ENCODE peak calls at places on chromosomes 12 and 14, in eight cellular contexts. Q is upper lobe of right lung, L is PC-3, T is PC-9, Z is left lung, C is body of pancreas, H is pancreas, R is BE2C. I is an unnamed sample.

GRCh38 chr12:3490848-3491382 is at the start of gene PRMT8:
- DNase-seq in Z (no peak), T (no peak), R (no peak), C (no peak), Q (no peak), H (peak; percentile 33), L (no peak), I (peak; percentile 30)

GRCh38 chr12:34124608-34125007 is 102.3 kb downstream of the ALG10 start:
- DNase-seq in L (no peak), C (no peak), H (no peak), Q (no peak), R (no peak), Z (no peak), T (no peak), I (no peak)

GRCh38 chr12:115351513-115352077 is 667.6 kb upstream of the TBX3 start:
- DNase-seq in C (no peak), R (no peak), T (no peak), L (no peak), H (no peak), Q (no peak), Z (no peak), I (no peak)

GRCh38 chr12:89225401-89225800 is 126.9 kb downstream of the DUSP6 start:
- DNase-seq in Q (peak; percentile 69), C (no peak), T (peak; percentile 53), H (no peak), L (peak; percentile 86), R (no peak), Z (peak; percentile 54), I (peak; percentile 83)

GRCh38 chr12:71046215-71046614 is 111.6 kb downstream of the TSPAN8 start:
- DNase-seq in Q (no peak), C (no peak), R (no peak), L (peak; percentile 94), H (no peak), T (no peak), Z (no peak), I (no peak)

GRCh38 chr12:51028811-51029146 is 2.6 kb upstream of the SLC11A2 start:
- DNase-seq in Z (no peak), R (no peak), C (no peak), T (peak; percentile 51), Q (no peak), L (peak; percentile 20), H (no peak), I (no peak)

GRCh38 chr12:93784339-93785086 is 107.3 kb downstream of the CRADD start:
- DNase-seq in Q (no peak), H (no peak), C (peak; percentile 25), Z (no peak), L (peak; percentile 79), T (peak; percentile 44), R (peak; percentile 81), I (peak; percentile 69)

GRCh38 chr14:75518625-75519024 is 3.6 kb upstream of the BATF start:
- DNase-seq in R (no peak), Q (no peak), T (no peak), C (no peak), Z (no peak), L (peak; percentile 41), H (no peak), I (no peak)

GRCh38 chr12:115354007-115354452 is 670.1 kb upstream of the TBX3 start:
- DNase-seq in Q (no peak), R (no peak), H (no peak), L (peak; percentile 98), Z (peak; percentile 46), T (no peak), C (no peak), I (peak; percentile 92)

GRCh38 chr14:67622675-67623074 is 3.0 kb downstream of the ARG2 start:
- DNase-seq in Q (no peak), H (no peak), T (no peak), R (no peak), L (peak; percentile 79), C (no peak), Z (peak; percentile 41), I (peak; percentile 16)

DNA sequence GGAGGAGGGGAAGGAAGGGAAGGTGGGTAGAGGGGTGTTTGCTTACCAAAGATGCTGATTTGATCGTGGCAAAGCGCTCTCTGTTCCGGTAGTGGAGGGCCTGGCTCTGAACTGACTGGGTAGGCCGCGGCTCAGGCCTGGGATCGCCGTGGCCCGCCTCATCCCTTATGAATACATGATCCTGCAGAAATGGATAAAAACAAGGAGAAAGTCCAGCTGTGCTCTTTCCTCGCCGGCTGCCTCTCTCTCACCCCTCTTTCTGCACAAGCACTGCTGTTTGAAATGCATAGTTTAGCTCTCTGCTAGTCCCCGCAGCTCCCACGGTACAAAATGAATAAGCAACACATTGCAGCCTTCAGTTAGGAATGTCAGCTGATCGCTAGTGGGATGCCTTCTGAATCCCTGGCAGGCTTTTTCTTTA is 53.8 kb downstream of the PEBP1 start:
- DNase-seq in Z (no peak), Q (no peak), L (no peak), T (no peak), C (peak; percentile 19), R (peak; percentile 63), H (peak; percentile 22), I (peak; percentile 56)
- H3K4me3 ChIP-seq in Z (peak overlapping the region; percentile 6), Q (peak overlapping the region; percentile 37), L (no peak overlapping the region), T (no peak overlapping the region), C (no peak overlapping the region), R (peak overlapping the region; percentile 54), H (no peak overlapping the region), I (peak overlapping the region; percentile 38)

DNA sequence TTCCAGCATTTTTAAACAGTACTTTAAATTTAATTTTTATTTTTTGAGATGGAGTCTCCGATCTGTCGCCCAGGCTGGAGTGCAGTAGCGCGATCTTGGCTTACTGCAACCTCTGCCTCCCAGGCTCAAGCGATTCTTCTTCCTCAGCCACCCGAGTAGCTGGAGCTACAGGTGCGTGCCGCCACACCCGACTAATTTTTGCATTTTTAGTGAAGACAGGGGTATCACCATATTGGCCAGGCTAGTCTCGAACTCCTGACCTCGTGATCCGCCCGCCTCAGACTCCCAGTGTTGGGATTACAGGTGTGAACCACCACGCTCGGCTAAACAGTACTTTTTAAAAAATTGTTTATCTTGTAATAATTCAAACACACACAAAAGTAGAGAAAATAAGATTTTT is 4.2 kb upstream of the FOXJ2 start:
- DNase-seq in C (no peak), R (no peak), T (no peak), L (no peak), Q (no peak), Z (no peak), H (no peak), I (no peak)
- H3K9me3 ChIP-seq in C (no peaks in the 10 kb centered on the region), R (no peaks in the 10 kb centered on the region), T (no peaks in the 10 kb centered on the region), L (no peaks in the 10 kb centered on the region), Q (no peaks in the 10 kb centered on the region), Z (no peaks in the 10 kb centered on the region), H (no peaks in the 10 kb centered on the region), I (no peaks in the 10 kb centered on the region)

GRCh38 chr12:123472438-123472849 is 14.5 kb downstream of the SNRNP35 start:
- DNase-seq in R (no peak), L (no peak), H (no peak), Q (no peak), T (no peak), C (no peak), Z (no peak), I (no peak)
- H3K27me3 ChIP-seq in R (no peaks in the 10 kb centered on the region), L (no peaks in the 10 kb centered on the region), H (no peaks in the 10 kb centered on the region), Q (no peaks in the 10 kb centered on the region), T (no peaks in the 10 kb centered on the region), C (no peaks in the 10 kb centered on the region), Z (no peaks in the 10 kb centered on the region), I (no peaks in the 10 kb centered on the region)

DNA sequence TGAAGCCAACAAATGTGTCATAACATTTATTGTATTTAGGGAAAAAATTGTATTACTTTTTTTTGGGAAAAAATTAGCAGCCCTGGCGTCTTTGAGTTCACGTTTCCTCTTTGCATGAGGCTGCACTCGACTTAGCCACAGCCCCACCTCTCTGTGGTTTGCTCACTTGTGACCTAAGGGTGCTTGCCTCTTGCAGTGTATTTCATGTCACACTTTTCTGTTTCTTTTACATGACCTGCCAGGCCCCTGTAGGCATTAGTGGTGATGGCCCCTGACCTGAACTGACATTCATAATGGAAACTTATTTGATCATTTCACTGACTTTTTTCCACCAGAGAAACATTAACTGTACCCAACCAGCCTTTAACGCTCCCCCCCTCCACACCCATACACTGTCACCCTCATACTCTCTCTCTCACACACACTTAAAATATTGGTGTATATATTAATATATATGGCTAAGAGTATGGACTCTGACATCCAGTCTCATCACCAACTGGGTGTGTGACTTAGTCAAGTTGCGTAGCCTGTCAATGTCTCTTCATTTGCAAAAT is 122.9 kb downstream of the PRKCH start:
- DNase-seq in Q (no peak), R (no peak), Z (peak; percentile 76), C (no peak), L (no peak), T (no peak), H (no peak), I (no peak)
- H3K4me3 ChIP-seq in Q (no peak overlapping the region), R (no peak overlapping the region), Z (no peak overlapping the region), C (no peak overlapping the region), L (no peak overlapping the region), T (no peak overlapping the region), H (no peak overlapping the region), I (no peak overlapping the region)

GRCh38 chr12:132320767-132321211 is 8.6 kb downstream of the GALNT9 start:
- DNase-seq in L (no peak), H (peak; percentile 12), C (no peak), T (no peak), Q (no peak), Z (no peak), R (no peak), I (no peak)
- H3K9me3 ChIP-seq in L (no peaks in the 10 kb centered on the region), H (no peaks in the 10 kb centered on the region), C (no peaks in the 10 kb centered on the region), T (no peaks in the 10 kb centered on the region), Q (no peaks in the 10 kb centered on the region), Z (no peaks in the 10 kb centered on the region), R (no peaks in the 10 kb centered on the region), I (peaks cover 1% of the 10 kb centered on the region)

GRCh38 chr12:48036818-48037217 is 32.5 kb upstream of the COL2A1 start:
- DNase-seq in T (no peak), Z (no peak), H (no peak), C (no peak), R (no peak), L (no peak), Q (no peak), I (no peak)
- H3K27me3 ChIP-seq in T (peaks cover 2% of the 10 kb centered on the region), Z (no peaks in the 10 kb centered on the region), H (no peaks in the 10 kb centered on the region), C (no peaks in the 10 kb centered on the region), R (no peaks in the 10 kb centered on the region), L (no peaks in the 10 kb centered on the region), Q (no peaks in the 10 kb centered on the region), I (no peaks in the 10 kb centered on the region)

I was measured in MG63.